ENCODE peak calls at places on chromosomes 11 and 22, in seven cellular contexts. One of them, this sample, is unnamed.

GRCh38 chr22:38737302-38738060 is 18.3 kb downstream of the SUN2 start:
- DNase-seq in fibroblast of villous mesenchyme: no peak
- DNase-seq in foreskin fibroblast: no peak
- DNase-seq in heart right ventricle: no peak
- DNase-seq in IMR-90: peak
- DNase-seq in fibroblast of mammary gland: peak
- DNase-seq in HFFc6: no peak
- DNase-seq in this sample: no peak

GRCh38 chr11:70842701-70843100 is 409.7 kb downstream of the SHANK2 start:
- DNase-seq in foreskin fibroblast: no peak
- DNase-seq in HFFc6: no peak
- DNase-seq in fibroblast of villous mesenchyme: no peak
- DNase-seq in fibroblast of mammary gland: no peak
- DNase-seq in heart right ventricle: no peak
- DNase-seq in IMR-90: no peak
- DNase-seq in this sample: no peak

GRCh38 chr22:29765905-29766631 is 739 bp downstream of the ZMAT5 start:
- DNase-seq in IMR-90: no peak
- DNase-seq in foreskin fibroblast: no peak
- DNase-seq in HFFc6: no peak
- DNase-seq in fibroblast of mammary gland: no peak
- DNase-seq in fibroblast of villous mesenchyme: no peak
- DNase-seq in heart right ventricle: no peak
- DNase-seq in this sample: no peak

GRCh38 chr11:11186249-11186648 is 166.8 kb downstream of the CSNK2A3 start:
- DNase-seq in IMR-90: no peak
- DNase-seq in foreskin fibroblast: no peak
- DNase-seq in HFFc6: no peak
- DNase-seq in fibroblast of mammary gland: no peak
- DNase-seq in heart right ventricle: no peak
- DNase-seq in fibroblast of villous mesenchyme: no peak
- DNase-seq in this sample: no peak

GRCh38 chr11:15969281-15969680 is 387.1 kb downstream of the SOX6 start:
- DNase-seq in IMR-90: peak
- DNase-seq in heart right ventricle: peak
- DNase-seq in HFFc6: peak
- DNase-seq in foreskin fibroblast: peak
- DNase-seq in fibroblast of villous mesenchyme: peak
- DNase-seq in fibroblast of mammary gland: peak
- DNase-seq in this sample: peak

GRCh38 chr22:23833911-23834317 is 4.9 kb downstream of the DERL3 start:
- DNase-seq in fibroblast of mammary gland: no peak
- DNase-seq in IMR-90: no peak
- DNase-seq in HFFc6: no peak
- DNase-seq in heart right ventricle: no peak
- DNase-seq in foreskin fibroblast: no peak
- DNase-seq in fibroblast of villous mesenchyme: no peak
- DNase-seq in this sample: no peak

GRCh38 chr11:9619971-9620370 is 43.9 kb upstream of the SWAP70 start:
- DNase-seq in fibroblast of villous mesenchyme: no peak
- DNase-seq in fibroblast of mammary gland: no peak
- DNase-seq in IMR-90: no peak
- DNase-seq in foreskin fibroblast: no peak
- DNase-seq in HFFc6: no peak
- DNase-seq in heart right ventricle: no peak
- DNase-seq in this sample: no peak

GRCh38 chr11:65225284-65226102 is 36.3 kb upstream of the POLA2 start:
- DNase-seq in HFFc6: peak
- DNase-seq in heart right ventricle: peak
- DNase-seq in fibroblast of mammary gland: peak
- DNase-seq in IMR-90: peak
- DNase-seq in foreskin fibroblast: peak
- DNase-seq in fibroblast of villous mesenchyme: peak
- DNase-seq in this sample: peak

GRCh38 chr11:40425168-40425567 is 1034.3 kb downstream of the LRRC4C start:
- DNase-seq in fibroblast of villous mesenchyme: no peak
- DNase-seq in heart right ventricle: no peak
- DNase-seq in fibroblast of mammary gland: no peak
- DNase-seq in foreskin fibroblast: no peak
- DNase-seq in IMR-90: no peak
- DNase-seq in HFFc6: no peak
- DNase-seq in this sample: no peak

GRCh38 chr11:63549411-63549810 is 12.8 kb downstream of the PLAAT4 start:
- DNase-seq in HFFc6: no peak
- DNase-seq in fibroblast of mammary gland: no peak
- DNase-seq in fibroblast of villous mesenchyme: no peak
- DNase-seq in foreskin fibroblast: no peak
- DNase-seq in IMR-90: no peak
- DNase-seq in heart right ventricle: no peak
- DNase-seq in this sample: no peak

GRCh38 chr11:80816454-80816847 is 1375.6 kb upstream of the TENM4 start:
- DNase-seq in fibroblast of mammary gland: no peak
- DNase-seq in foreskin fibroblast: no peak
- DNase-seq in IMR-90: no peak
- DNase-seq in heart right ventricle: no peak
- DNase-seq in fibroblast of villous mesenchyme: no peak
- DNase-seq in HFFc6: no peak
- DNase-seq in this sample: no peak

GRCh38 chr22:49997932-49998717 is 14.4 kb downstream of the IL17REL start:
- DNase-seq in fibroblast of mammary gland: no peak
- DNase-seq in fibroblast of villous mesenchyme: no peak
- DNase-seq in foreskin fibroblast: no peak
- DNase-seq in HFFc6: no peak
- DNase-seq in heart right ventricle: no peak
- DNase-seq in IMR-90: no peak
- DNase-seq in this sample: no peak

GRCh38 chr11:86551286-86551685 is 121.1 kb downstream of the ME3 start:
- DNase-seq in fibroblast of mammary gland: peak
- DNase-seq in foreskin fibroblast: peak
- DNase-seq in heart right ventricle: peak
- DNase-seq in HFFc6: peak
- DNase-seq in fibroblast of villous mesenchyme: peak
- DNase-seq in IMR-90: peak
- DNase-seq in this sample: peak

GRCh38 chr11:64766881-64767280 is 7.1 kb upstream of the PYGM start:
- DNase-seq in IMR-90: no peak
- DNase-seq in HFFc6: no peak
- DNase-seq in fibroblast of villous mesenchyme: no peak
- DNase-seq in heart right ventricle: no peak
- DNase-seq in fibroblast of mammary gland: no peak
- DNase-seq in foreskin fibroblast: no peak
- DNase-seq in this sample: no peak

GRCh38 chr11:73114835-73115220 is 27.3 kb downstream of the FCHSD2 start:
- DNase-seq in fibroblast of villous mesenchyme: no peak
- DNase-seq in IMR-90: no peak
- DNase-seq in foreskin fibroblast: no peak
- DNase-seq in HFFc6: no peak
- DNase-seq in fibroblast of mammary gland: no peak
- DNase-seq in heart right ventricle: no peak
- DNase-seq in this sample: no peak

GRCh38 chr11:2325123-2325522 is 23.3 kb downstream of the TSPAN32 start:
- DNase-seq in fibroblast of villous mesenchyme: no peak
- DNase-seq in HFFc6: no peak
- DNase-seq in fibroblast of mammary gland: no peak
- DNase-seq in IMR-90: no peak
- DNase-seq in foreskin fibroblast: no peak
- DNase-seq in heart right ventricle: no peak
- DNase-seq in this sample: no peak

GRCh38 chr11:5258543-5259262 is 4.1 kb upstream of the HBG2 start:
- DNase-seq in HFFc6: no peak
- DNase-seq in IMR-90: no peak
- DNase-seq in fibroblast of villous mesenchyme: no peak
- DNase-seq in fibroblast of mammary gland: no peak
- DNase-seq in heart right ventricle: no peak
- DNase-seq in foreskin fibroblast: no peak
- DNase-seq in this sample: no peak

GRCh38 chr11:47254381-47254780 is 3.4 kb upstream of the NR1H3 start:
- DNase-seq in IMR-90: no peak
- DNase-seq in fibroblast of villous mesenchyme: peak
- DNase-seq in foreskin fibroblast: peak
- DNase-seq in HFFc6: no peak
- DNase-seq in fibroblast of mammary gland: peak
- DNase-seq in heart right ventricle: no peak
- DNase-seq in this sample: no peak

GRCh38 chr11:64877390-64878222 is 815 bp downstream of the EHD1 start:
- DNase-seq in IMR-90: no peak
- DNase-seq in foreskin fibroblast: no peak
- DNase-seq in fibroblast of mammary gland: no peak
- DNase-seq in heart right ventricle: no peak
- DNase-seq in HFFc6: no peak
- DNase-seq in fibroblast of villous mesenchyme: no peak
- DNase-seq in this sample: no peak

GRCh38 chr22:33051960-33052839 is 6.0 kb downstream of the SYN3 start:
- DNase-seq in IMR-90: no peak
- DNase-seq in fibroblast of mammary gland: no peak
- DNase-seq in foreskin fibroblast: no peak
- DNase-seq in heart right ventricle: no peak
- DNase-seq in HFFc6: no peak
- DNase-seq in fibroblast of villous mesenchyme: no peak
- DNase-seq in this sample: no peak

GRCh38 chr11:13009921-13010736 is 1.0 kb downstream of the RASSF10 start:
- DNase-seq in HFFc6: no peak
- DNase-seq in IMR-90: peak
- DNase-seq in fibroblast of mammary gland: peak
- DNase-seq in foreskin fibroblast: no peak
- DNase-seq in heart right ventricle: no peak
- DNase-seq in fibroblast of villous mesenchyme: no peak
- DNase-seq in this sample: no peak

GRCh38 chr11:17695454-17696441 is 23.6 kb upstream of the MYOD1 start:
- DNase-seq in HFFc6: no peak
- DNase-seq in foreskin fibroblast: no peak
- DNase-seq in fibroblast of mammary gland: no peak
- DNase-seq in fibroblast of villous mesenchyme: no peak
- DNase-seq in IMR-90: no peak
- DNase-seq in heart right ventricle: no peak
- DNase-seq in this sample: no peak

GRCh38 chr22:38953577-38954413 is 3.6 kb upstream of the APOBEC3A start:
- DNase-seq in fibroblast of villous mesenchyme: no peak
- DNase-seq in IMR-90: no peak
- DNase-seq in HFFc6: no peak
- DNase-seq in fibroblast of mammary gland: no peak
- DNase-seq in heart right ventricle: no peak
- DNase-seq in foreskin fibroblast: no peak
- DNase-seq in this sample: no peak

GRCh38 chr11:102447193-102447592 is 5.4 kb downstream of the TMEM123 start:
- DNase-seq in IMR-90: no peak
- DNase-seq in foreskin fibroblast: no peak
- DNase-seq in fibroblast of mammary gland: no peak
- DNase-seq in fibroblast of villous mesenchyme: no peak
- DNase-seq in HFFc6: no peak
- DNase-seq in heart right ventricle: no peak
- DNase-seq in this sample: no peak

GRCh38 chr11:111329306-111330204 is 31.2 kb downstream of the POU2AF3 start:
- DNase-seq in IMR-90: no peak
- DNase-seq in heart right ventricle: no peak
- DNase-seq in foreskin fibroblast: no peak
- DNase-seq in HFFc6: no peak
- DNase-seq in fibroblast of mammary gland: no peak
- DNase-seq in fibroblast of villous mesenchyme: no peak
- DNase-seq in this sample: no peak

GRCh38 chr22:23903328-23903971 is 9.3 kb downstream of the MIF start:
- DNase-seq in fibroblast of villous mesenchyme: no peak
- DNase-seq in HFFc6: no peak
- DNase-seq in IMR-90: peak
- DNase-seq in fibroblast of mammary gland: peak
- DNase-seq in foreskin fibroblast: no peak
- DNase-seq in heart right ventricle: no peak
- DNase-seq in this sample: no peak

GRCh38 chr11:107741044-107741823 is 29.4 kb upstream of the SLN start:
- DNase-seq in fibroblast of villous mesenchyme: peak
- DNase-seq in IMR-90: peak
- DNase-seq in fibroblast of mammary gland: peak
- DNase-seq in HFFc6: peak
- DNase-seq in heart right ventricle: no peak
- DNase-seq in foreskin fibroblast: peak
- DNase-seq in this sample: no peak
- TF ChIP-seq CTCF in fibroblast of villous mesenchyme: peak
- TF ChIP-seq CTCF in IMR-90: peak
- TF ChIP-seq CTCF in fibroblast of mammary gland: peak
- TF ChIP-seq CTCF in HFFc6: peak
- TF ChIP-seq CTCF in heart right ventricle: peak
- TF ChIP-seq CTCF in foreskin fibroblast: peak
- TF ChIP-seq CTCF in this sample: peak

GRCh38 chr11:69245041-69245440 is 48.9 kb upstream of the MYEOV start:
- DNase-seq in fibroblast of villous mesenchyme: no peak
- DNase-seq in HFFc6: no peak
- DNase-seq in heart right ventricle: no peak
- DNase-seq in fibroblast of mammary gland: no peak
- DNase-seq in IMR-90: no peak
- DNase-seq in foreskin fibroblast: no peak
- DNase-seq in this sample: no peak
- TF ChIP-seq CTCF in fibroblast of villous mesenchyme: no peak
- TF ChIP-seq CTCF in HFFc6: no peak
- TF ChIP-seq CTCF in heart right ventricle: no peak
- TF ChIP-seq CTCF in fibroblast of mammary gland: no peak
- TF ChIP-seq CTCF in IMR-90: no peak
- TF ChIP-seq CTCF in foreskin fibroblast: no peak
- TF ChIP-seq CTCF in this sample: no peak

GRCh38 chr11:30586251-30587144 is at the start of gene MPPED2:
- DNase-seq in IMR-90: no peak
- DNase-seq in heart right ventricle: peak
- DNase-seq in fibroblast of villous mesenchyme: no peak
- DNase-seq in HFFc6: no peak
- DNase-seq in fibroblast of mammary gland: no peak
- DNase-seq in foreskin fibroblast: no peak
- DNase-seq in this sample: no peak
- TF ChIP-seq CTCF in IMR-90: no peak
- TF ChIP-seq CTCF in heart right ventricle: peak
- TF ChIP-seq CTCF in fibroblast of villous mesenchyme: no peak
- TF ChIP-seq CTCF in HFFc6: no peak
- TF ChIP-seq CTCF in fibroblast of mammary gland: no peak
- TF ChIP-seq CTCF in foreskin fibroblast: no peak
- TF ChIP-seq CTCF in this sample: no peak

DNA sequence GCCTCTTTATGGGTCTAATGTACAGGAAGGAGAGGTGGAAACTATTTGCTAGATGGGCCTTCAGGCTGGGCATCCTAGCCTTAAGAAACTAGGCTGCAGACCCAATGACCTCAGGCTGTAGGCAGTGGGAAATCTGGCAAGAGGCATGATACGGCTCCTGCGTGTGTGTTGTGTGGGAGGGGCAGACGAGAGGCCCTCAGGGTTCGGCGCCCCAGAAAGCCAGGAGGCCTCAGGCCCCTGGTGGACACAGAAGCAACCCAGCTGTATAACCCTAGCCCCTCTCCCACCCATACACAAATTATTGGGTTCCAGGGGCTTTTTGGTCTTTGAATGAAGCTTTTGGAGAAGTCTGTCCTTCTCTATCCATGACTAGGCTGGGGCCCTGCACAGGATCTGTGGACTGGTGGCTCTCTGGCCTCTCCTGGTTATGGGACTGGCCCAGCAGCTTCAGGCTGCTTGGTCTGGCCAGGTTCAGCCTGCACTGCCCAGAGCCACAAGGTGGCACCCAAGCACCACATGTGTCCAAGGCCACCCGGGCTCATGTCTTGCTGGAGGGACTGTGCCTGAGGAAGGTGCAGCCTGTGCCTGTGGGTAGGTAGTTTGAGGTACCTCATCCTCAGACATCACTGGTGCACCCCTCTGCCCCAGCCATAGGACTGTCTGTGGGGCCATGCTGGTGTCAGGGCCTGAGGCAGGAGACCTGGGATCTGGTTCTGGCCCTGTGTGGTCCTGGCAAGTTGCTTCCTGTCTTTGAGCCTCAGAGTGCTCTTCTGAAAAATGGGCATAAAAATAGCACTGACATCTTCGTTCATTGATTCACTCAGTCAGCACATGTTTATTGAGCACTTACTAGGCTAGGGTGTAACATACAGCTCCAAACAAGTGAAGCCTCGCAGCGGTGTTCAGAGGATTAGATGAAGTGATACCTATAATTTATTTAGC is 87.5 kb downstream of the RRM1 start:
- DNase-seq in HFFc6: peak
- DNase-seq in IMR-90: peak
- DNase-seq in fibroblast of villous mesenchyme: peak
- DNase-seq in foreskin fibroblast: peak
- DNase-seq in heart right ventricle: peak
- DNase-seq in fibroblast of mammary gland: peak
- DNase-seq in this sample: peak
- TF ChIP-seq CTCF in HFFc6: peak
- TF ChIP-seq CTCF in IMR-90: peak
- TF ChIP-seq CTCF in fibroblast of villous mesenchyme: peak
- TF ChIP-seq CTCF in foreskin fibroblast: peak
- TF ChIP-seq CTCF in heart right ventricle: peak
- TF ChIP-seq CTCF in fibroblast of mammary gland: peak
- TF ChIP-seq CTCF in this sample: peak